ENCODE peak calls at places on chromosome 3, in seven cellular contexts. W is HCT116, R is iPS-NIHi11, Q is HEK293T, S is germinal center, T is amygdala, K is substantia nigra. A is an unnamed sample.

GRCh38 chr3:27253831-27254230 is 115.4 kb downstream of the NEK10 start:
- DNase-seq in W (peak; percentile 51), R (peak; percentile 74), Q (peak; percentile 51), S (peak; percentile 28), T (no peak), K (no peak), A (peak; percentile 17)

GRCh38 chr3:194985031-194985578 is 285.9 kb downstream of the XXYLT1 start:
- DNase-seq in W (peak; percentile 27), R (peak; percentile 74), Q (no peak), S (no peak), T (peak; percentile 41), K (peak; percentile 18), A (no peak)

GRCh38 chr3:54850484-54851003 is 77.3 kb downstream of the LRTM1 start:
- DNase-seq in W (no peak), R (no peak), Q (no peak), S (no peak), T (no peak), K (no peak), A (no peak)

GRCh38 chr3:124512881-124513609 is 217.2 kb upstream of the UMPS start:
- DNase-seq in W (no peak), R (no peak), Q (no peak), S (no peak), T (no peak), K (no peak), A (no peak)

GRCh38 chr3:69085543-69086132 is 901 bp downstream of the ARL6IP5 start:
- DNase-seq in W (no peak), R (no peak), Q (no peak), S (no peak), T (peak; percentile 60), K (no peak), A (no peak)

GRCh38 chr3:186075489-186075888 is 33.4 kb downstream of the ETV5 start:
- DNase-seq in W (no peak), R (no peak), Q (no peak), S (no peak), T (no peak), K (no peak), A (no peak)

GRCh38 chr3:184620101-184620798 is 58.7 kb downstream of the EPHB3 start:
- DNase-seq in W (no peak), R (no peak), Q (no peak), S (no peak), T (no peak), K (no peak), A (no peak)

GRCh38 chr3:31392568-31392967 is 140.2 kb upstream of the STT3B start:
- DNase-seq in W (no peak), R (no peak), Q (no peak), S (no peak), T (no peak), K (no peak), A (no peak)

GRCh38 chr3:194854290-194855024 is 168.8 kb downstream of the FAM43A start:
- DNase-seq in W (no peak), R (no peak), Q (no peak), S (no peak), T (no peak), K (no peak), A (no peak)

GRCh38 chr3:128584412-128585020 is 66.1 kb downstream of the RPN1 start:
- DNase-seq in W (peak; percentile 68), R (peak; percentile 89), Q (peak; percentile 35), S (peak; percentile 64), T (peak; percentile 61), K (peak; percentile 32), A (peak; percentile 47)

GRCh38 chr3:124860599-124860998 is 26.6 kb downstream of the ITGB5 start:
- DNase-seq in W (peak; percentile 80), R (peak; percentile 60), Q (no peak), S (no peak), T (no peak), K (no peak), A (no peak)

GRCh38 chr3:101849714-101850326 is 506 bp downstream of the NFKBIZ start:
- DNase-seq in W (no peak), R (peak; percentile 54), Q (peak; percentile 55), S (peak; percentile 69), T (no peak), K (no peak), A (no peak)

GRCh38 chr3:136114421-136114820 is 81.7 kb downstream of the MSL2 start:
- DNase-seq in W (no peak), R (no peak), Q (no peak), S (no peak), T (no peak), K (no peak), A (no peak)

GRCh38 chr3:37571269-37571668 is 290.4 kb upstream of the CTDSPL start:
- DNase-seq in W (no peak), R (no peak), Q (no peak), S (no peak), T (no peak), K (no peak), A (no peak)

GRCh38 chr3:64530434-64531049 is 157.3 kb downstream of the ADAMTS9 start:
- DNase-seq in W (peak; percentile 21), R (peak; percentile 71), Q (peak; percentile 59), S (peak; percentile 13), T (no peak), K (no peak), A (peak; percentile 23)

GRCh38 chr3:99504258-99504657 is 134.1 kb upstream of the COL8A1 start:
- DNase-seq in W (no peak), R (no peak), Q (no peak), S (no peak), T (no peak), K (no peak), A (no peak)